ENCODE peak calls at places on chromosome 1, in eight cellular contexts. V is tibial nerve, W is heart left ventricle, M is left lung, H is right cardiac atrium, S is left ventricle myocardium inferior, F is PC-9, Q is A549. O is an unnamed sample.
A peak's percentile ranks its signal among the peaks of the same experiment; 100 is the strongest.

GRCh38 chr1:56539403-56539802 is 40.0 kb downstream of the PLPP3 start:
- DNase-seq in V (no peak), W (no peak), M (no peak), H (no peak), S (no peak), F (no peak), Q (no peak), O (no peak)

GRCh38 chr1:208369658-208370057 is 125.5 kb upstream of the PLXNA2 start:
- DNase-seq in V (no peak), W (no peak), M (no peak), H (no peak), S (no peak), F (no peak), Q (no peak), O (no peak)

GRCh38 chr1:156746716-156747631 is 4.5 kb downstream of the HDGF start:
- DNase-seq in V (peak; percentile 96), W (peak; percentile 97), M (peak; percentile 93), H (peak; percentile 98), S (peak; percentile 93), F (peak; percentile 89), Q (peak; percentile 95), O (peak; percentile 95)

GRCh38 chr1:70992521-70992920 is 55.1 kb downstream of the PTGER3 start:
- DNase-seq in V (no peak), W (no peak), M (no peak), H (no peak), S (no peak), F (no peak), Q (no peak), O (no peak)

GRCh38 chr1:148263906-148264255 is 111.8 kb upstream of the NBPF11 start:
- DNase-seq in V (no peak), W (no peak), M (no peak), H (peak; percentile 37), S (no peak), F (no peak), Q (no peak), O (no peak)

GRCh38 chr1:103180660-103181059 is 72.3 kb upstream of the COL11A1 start:
- DNase-seq in V (no peak), W (no peak), M (no peak), H (no peak), S (no peak), F (no peak), Q (peak; percentile 70), O (no peak)

GRCh38 chr1:41868241-41868953 is 50.3 kb downstream of the HIVEP3 start:
- DNase-seq in V (no peak), W (no peak), M (no peak), H (no peak), S (no peak), F (no peak), Q (no peak), O (no peak)

GRCh38 chr1:204218552-204218951 is 4.8 kb upstream of the GOLT1A start:
- DNase-seq in V (no peak), W (no peak), M (no peak), H (no peak), S (no peak), F (no peak), Q (no peak), O (no peak)

GRCh38 chr1:218900621-218901020 is 273.1 kb upstream of the LYPLAL1 start:
- DNase-seq in V (no peak), W (no peak), M (no peak), H (no peak), S (no peak), F (no peak), Q (no peak), O (no peak)

GRCh38 chr1:33183306-33183705 is 1.5 kb upstream of the TRIM62 start:
- DNase-seq in V (no peak), W (no peak), M (no peak), H (no peak), S (no peak), F (no peak), Q (no peak), O (no peak)

GRCh38 chr1:17895986-17896385 is 140.9 kb downstream of the ACTL8 start:
- DNase-seq in V (no peak), W (no peak), M (no peak), H (no peak), S (no peak), F (no peak), Q (no peak), O (no peak)

GRCh38 chr1:37865348-37866119 is 6.1 kb upstream of the MTF1 start:
- DNase-seq in V (no peak), W (no peak), M (no peak), H (no peak), S (no peak), F (peak; percentile 84), Q (no peak), O (no peak)

GRCh38 chr1:194288284-194288683 is 1101.9 kb upstream of the B3GALT2 start:
- DNase-seq in V (no peak), W (no peak), M (no peak), H (no peak), S (no peak), F (no peak), Q (no peak), O (no peak)

DNA sequence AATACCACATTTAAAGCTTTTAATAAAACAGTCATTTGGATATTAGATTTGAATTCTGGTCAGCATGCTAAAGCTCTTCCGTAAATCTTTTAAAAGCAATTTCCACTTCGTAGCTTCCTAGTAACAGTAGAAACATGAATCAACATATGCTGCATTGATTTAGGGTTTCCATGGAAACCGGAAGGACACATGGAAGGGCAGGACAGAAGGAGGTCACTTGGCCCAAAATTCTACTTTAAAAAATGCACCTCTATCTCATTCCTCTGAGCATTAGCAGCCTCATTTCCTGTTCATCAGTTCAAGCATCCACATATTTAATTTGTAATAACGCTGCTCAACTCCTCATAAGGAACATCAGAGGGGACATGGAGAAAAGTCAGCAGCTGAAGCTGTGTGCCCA is 8.1 kb downstream of the RGS8 start:
- DNase-seq in V (no peak), W (no peak), M (no peak), H (no peak), S (no peak), F (no peak), Q (no peak), O (no peak)
- H3K4me1 ChIP-seq in V (peaks cover 46% of the 10 kb centered on the region), W (peaks cover 49% of the 10 kb centered on the region), M (no peaks in the 10 kb centered on the region), H (peaks cover 14% of the 10 kb centered on the region), S (peaks cover 63% of the 10 kb centered on the region), F (peaks cover 23% of the 10 kb centered on the region), Q (peaks cover 10% of the 10 kb centered on the region), O (no peaks in the 10 kb centered on the region)

GRCh38 chr1:110783292-110783918 is 89.5 kb upstream of the CD53 start:
- DNase-seq in V (peak; percentile 26), W (peak; percentile 28), M (no peak), H (no peak), S (no peak), F (peak; percentile 57), Q (peak; percentile 50), O (peak; percentile 45)

GRCh38 chr1:110786802-110787327 is 86.1 kb upstream of the CD53 start:
- DNase-seq in V (no peak), W (no peak), M (no peak), H (no peak), S (no peak), F (no peak), Q (no peak), O (no peak)

GRCh38 chr1:110785612-110786011 is 87.3 kb upstream of the CD53 start:
- DNase-seq in V (no peak), W (no peak), M (no peak), H (no peak), S (no peak), F (no peak), Q (no peak), O (no peak)

GRCh38 chr1:110785055-110785454 is 87.9 kb upstream of the CD53 start:
- DNase-seq in V (no peak), W (no peak), M (no peak), H (no peak), S (no peak), F (no peak), Q (no peak), O (no peak)

GRCh38 chr1:110787328-110788071 is 85.4 kb upstream of the CD53 start:
- DNase-seq in V (no peak), W (no peak), M (no peak), H (no peak), S (no peak), F (no peak), Q (no peak), O (no peak)
- H3K27ac ChIP-seq in V (peak overlapping the region; percentile 48), W (peak overlapping the region; percentile 82), M (peak overlapping the region; percentile 25), H (no peak overlapping the region), S (no peak overlapping the region), F (no peak overlapping the region), Q (no peak overlapping the region), O (no peak overlapping the region)

GRCh38 chr1:21334214-21335087 is 44.2 kb upstream of the ECE1 start:
- DNase-seq in V (peak; percentile 66), W (peak; percentile 77), M (peak; percentile 88), H (peak; percentile 90), S (peak; percentile 72), F (peak; percentile 92), Q (peak; percentile 65), O (peak; percentile 88)

GRCh38 chr1:21337010-21337437 is 46.8 kb upstream of the ECE1 start:
- DNase-seq in V (no peak), W (no peak), M (no peak), H (peak; percentile 57), S (no peak), F (no peak), Q (no peak), O (peak; percentile 28)

GRCh38 chr1:21337459-21337930 is 47.2 kb upstream of the ECE1 start:
- DNase-seq in V (no peak), W (no peak), M (no peak), H (no peak), S (no peak), F (no peak), Q (no peak), O (no peak)

GRCh38 chr1:21335088-21335678 is 44.9 kb upstream of the ECE1 start:
- DNase-seq in V (no peak), W (no peak), M (no peak), H (no peak), S (no peak), F (no peak), Q (no peak), O (peak; percentile 28)

GRCh38 chr1:21335750-21336168 is 45.5 kb upstream of the ECE1 start:
- DNase-seq in V (no peak), W (no peak), M (no peak), H (peak; percentile 76), S (no peak), F (peak; percentile 90), Q (no peak), O (peak; percentile 71)
- H3K4me1 ChIP-seq in V (peaks cover 96% of the 10 kb centered on the region), W (peaks cover 90% of the 10 kb centered on the region), M (peaks cover 49% of the 10 kb centered on the region), H (peaks cover 40% of the 10 kb centered on the region), S (peaks cover 94% of the 10 kb centered on the region), F (peaks cover 87% of the 10 kb centered on the region), Q (peaks cover 94% of the 10 kb centered on the region), O (peaks cover 97% of the 10 kb centered on the region)

GRCh38 chr1:1623631-1624442 is 8.1 kb upstream of the MMP23B start:
- DNase-seq in V (no peak), W (peak; percentile 31), M (peak; percentile 31), H (peak; percentile 63), S (no peak), F (no peak), Q (no peak), O (no peak)

GRCh38 chr1:1623181-1623630 is 7.9 kb downstream of the MIB2 start:
- DNase-seq in V (no peak), W (peak; percentile 31), M (no peak), H (peak; percentile 61), S (no peak), F (no peak), Q (no peak), O (no peak)

GRCh38 chr1:1621173-1621661 is 5.9 kb downstream of the MIB2 start:
- DNase-seq in V (no peak), W (peak; percentile 19), M (no peak), H (peak; percentile 40), S (no peak), F (no peak), Q (no peak), O (no peak)

GRCh38 chr1:1621682-1622577 is 6.6 kb downstream of the MIB2 start:
- DNase-seq in V (no peak), W (peak; percentile 27), M (no peak), H (peak; percentile 47), S (no peak), F (no peak), Q (no peak), O (no peak)

GRCh38 chr1:1622578-1623094 is 7.3 kb downstream of the MIB2 start:
- DNase-seq in V (no peak), W (peak; percentile 24), M (no peak), H (peak; percentile 42), S (no peak), F (no peak), Q (no peak), O (no peak)
- H3K27ac ChIP-seq in V (no peak overlapping the region), W (no peak overlapping the region), M (no peak overlapping the region), H (no peak overlapping the region), S (no peak overlapping the region), F (no peak overlapping the region), Q (no peak overlapping the region), O (no peak overlapping the region)

O was measured in adrenal gland.